ENCODE peak calls at places on chromosome 12, in five cellular contexts. M is GDM1; Q is CD8-positive, alpha-beta T cell; A is amniotic stem cell; J is NCI-H187. Z is an unnamed sample.
A peak's percentile ranks its signal among the peaks of the same experiment; 100 is the strongest.

GRCh38 chr12:5909560-5909959 is 35.5 kb downstream of the ANO2 start:
- DNase-seq in M (no peak), Q (no peak), A (no peak), J (no peak), Z (no peak)

GRCh38 chr12:71014180-71014785 is 93.7 kb upstream of the PTPRR start:
- DNase-seq in M (no peak), Q (no peak), A (no peak), J (no peak), Z (no peak)

GRCh38 chr12:52682938-52683574 is 2.8 kb upstream of the KRT1 start:
- DNase-seq in M (no peak), Q (no peak), A (no peak), J (no peak), Z (no peak)

GRCh38 chr12:124386059-124386458 is 91.2 kb downstream of the RFLNA start:
- DNase-seq in M (no peak), Q (no peak), A (no peak), J (no peak), Z (no peak)

GRCh38 chr12:102220736-102221135 is 23.1 kb upstream of the PMCH start:
- DNase-seq in M (no peak), Q (no peak), A (no peak), J (no peak), Z (no peak)

GRCh38 chr12:11953523-11953922 is 117.2 kb upstream of the BCL2L14 start:
- DNase-seq in M (no peak), Q (no peak), A (no peak), J (no peak), Z (no peak)

GRCh38 chr12:86137936-86138335 is 118.3 kb downstream of the MGAT4C start:
- DNase-seq in M (no peak), Q (no peak), A (peak; percentile 80), J (no peak), Z (peak; percentile 3)

GRCh38 chr12:26113194-26113654 is 11.6 kb downstream of the BHLHE41 start:
- DNase-seq in M (no peak), Q (no peak), A (no peak), J (no peak), Z (no peak)

GRCh38 chr12:125284945-125285344 is 219.7 kb downstream of the AACS start:
- DNase-seq in M (no peak), Q (no peak), A (no peak), J (no peak), Z (no peak)

GRCh38 chr12:16153273-16153672 is 124.2 kb downstream of the SLC15A5 start:
- DNase-seq in M (no peak), Q (no peak), A (no peak), J (no peak), Z (no peak)

GRCh38 chr12:89236748-89237428 is 115.4 kb downstream of the DUSP6 start:
- DNase-seq in M (no peak), Q (no peak), A (no peak), J (no peak), Z (no peak)

GRCh38 chr12:1881936-1882335 is 36.5 kb downstream of the CACNA2D4 start:
- DNase-seq in M (no peak), Q (no peak), A (no peak), J (no peak), Z (no peak)

GRCh38 chr12:28780096-28780495 is 369.0 kb upstream of the FAR2 start:
- DNase-seq in M (no peak), Q (no peak), A (no peak), J (no peak), Z (peak; percentile 43)

GRCh38 chr12:52020539-52021336 is 14.0 kb downstream of the TAMALIN start:
- DNase-seq in M (peak; percentile 43), Q (peak; percentile 80), A (no peak), J (peak; percentile 26), Z (peak; percentile 93)

GRCh38 chr12:126233625-126234024 is 1168.4 kb downstream of the AACS start:
- DNase-seq in M (no peak), Q (no peak), A (no peak), J (no peak), Z (no peak)

GRCh38 chr12:43891856-43892574 is 56.1 kb downstream of the TMEM117 start:
- DNase-seq in M (no peak), Q (no peak), A (no peak), J (no peak), Z (no peak)

GRCh38 chr12:16893426-16893825 is 287.5 kb upstream of the LMO3 start:
- DNase-seq in M (no peak), Q (no peak), A (no peak), J (no peak), Z (no peak)

GRCh38 chr12:80400591-80400991 is 43.4 kb upstream of the PTPRQ start:
- DNase-seq in M (no peak), Q (no peak), A (no peak), J (no peak), Z (no peak)

GRCh38 chr12:106170285-106170684 is 31.5 kb upstream of the NUAK1 start:
- DNase-seq in M (no peak), Q (no peak), A (peak; percentile 51), J (no peak), Z (peak; percentile 34)

GRCh38 chr12:56374726-56375597 is 12.3 kb upstream of the APOF start:
- DNase-seq in M (no peak), Q (no peak), A (no peak), J (no peak), Z (no peak)

GRCh38 chr12:123058980-123059379 is 78.5 kb downstream of the ARL6IP4 start:
- DNase-seq in M (no peak), Q (no peak), A (no peak), J (no peak), Z (no peak)

GRCh38 chr12:53978477-53979356 is 4.0 kb upstream of the HOTAIR start:
- DNase-seq in M (no peak), Q (no peak), A (no peak), J (no peak), Z (no peak)

GRCh38 chr12:124617615-124618014 is 50.2 kb upstream of the NCOR2 start:
- DNase-seq in M (no peak), Q (no peak), A (no peak), J (no peak), Z (no peak)

GRCh38 chr12:45051490-45052105 is 699 bp upstream of the DBX2 start:
- DNase-seq in M (no peak), Q (no peak), A (no peak), J (no peak), Z (no peak)

GRCh38 chr12:98022961-98023360 is 492.4 kb upstream of the TMPO start:
- DNase-seq in M (no peak), Q (no peak), A (no peak), J (no peak), Z (no peak)

GRCh38 chr12:64825143-64826011 is 930 bp downstream of the TBC1D30 start:
- DNase-seq in M (no peak), Q (no peak), A (no peak), J (peak; percentile 77), Z (no peak)

GRCh38 chr12:82659343-82660207 is 27.1 kb upstream of the TMTC2 start:
- DNase-seq in M (no peak), Q (no peak), A (no peak), J (no peak), Z (no peak)

GRCh38 chr12:12927211-12928079 is 24.5 kb downstream of the GPRC5D start:
- DNase-seq in M (no peak), Q (peak; percentile 65), A (no peak), J (no peak), Z (no peak)

GRCh38 chr12:125185740-125186470 is 120.7 kb downstream of the AACS start:
- DNase-seq in M (peak; percentile 10), Q (no peak), A (peak; percentile 59), J (no peak), Z (peak; percentile 69)

GRCh38 chr12:6742833-6743232 is 10.1 kb downstream of the MLF2 start:
- DNase-seq in M (no peak), Q (no peak), A (no peak), J (no peak), Z (no peak)

GRCh38 chr12:98686603-98687002 is 41.5 kb downstream of the APAF1 start:
- DNase-seq in M (no peak), Q (no peak), A (no peak), J (no peak), Z (no peak)

GRCh38 chr12:124940393-124941169 is 26.1 kb upstream of the UBC start:
- DNase-seq in M (no peak), Q (peak; percentile 86), A (no peak), J (no peak), Z (no peak)

GRCh38 chr12:124749725-124750124 is 113.9 kb downstream of the SCARB1 start:
- DNase-seq in M (no peak), Q (no peak), A (no peak), J (no peak), Z (no peak)

GRCh38 chr12:104296718-104297117 is 6.8 kb upstream of the EID3 start:
- DNase-seq in M (no peak), Q (no peak), A (no peak), J (no peak), Z (no peak)

GRCh38 chr12:56105503-56105902 is 1.1 kb downstream of the PA2G4 start:
- DNase-seq in M (no peak), Q (no peak), A (no peak), J (no peak), Z (no peak)

GRCh38 chr12:13376627-13377373 is 180.3 kb downstream of the EMP1 start:
- DNase-seq in M (no peak), Q (no peak), A (no peak), J (no peak), Z (no peak)

GRCh38 chr12:48119078-48119833 is at the start of gene PFKM:
- DNase-seq in M (no peak), Q (peak; percentile 69), A (peak; percentile 81), J (peak; percentile 90), Z (peak; percentile 77)